ENCODE peak calls at places on chromosomes 2 and 18, in six cellular contexts. One of them, this sample, is unnamed.

GRCh38 chr2:17658251-17658843 is 95.3 kb downstream of the SMC6 start:
- DNase-seq in activated T-cell treated with anti-CD3 and anti-CD28 coated beads for 24 hours: no peak
- DNase-seq in HS-5: no peak
- DNase-seq in T-helper 2 cell: no peak
- DNase-seq in ureter: no peak
- DNase-seq in iPS DF 19.7: no peak
- DNase-seq in this sample: peak

GRCh38 chr2:220188031-220188430 is 560.6 kb downstream of the SLC4A3 start:
- DNase-seq in activated T-cell treated with anti-CD3 and anti-CD28 coated beads for 24 hours: no peak
- DNase-seq in HS-5: peak
- DNase-seq in T-helper 2 cell: no peak
- DNase-seq in ureter: no peak
- DNase-seq in iPS DF 19.7: no peak
- DNase-seq in this sample: peak

GRCh38 chr2:217636578-217637267 is 366.1 kb downstream of the TNS1 start:
- DNase-seq in activated T-cell treated with anti-CD3 and anti-CD28 coated beads for 24 hours: no peak
- DNase-seq in HS-5: no peak
- DNase-seq in T-helper 2 cell: no peak
- DNase-seq in ureter: no peak
- DNase-seq in iPS DF 19.7: no peak
- DNase-seq in this sample: no peak

GRCh38 chr2:219369447-219369861 is 18.3 kb downstream of the DNPEP start:
- DNase-seq in activated T-cell treated with anti-CD3 and anti-CD28 coated beads for 24 hours: no peak
- DNase-seq in HS-5: no peak
- DNase-seq in T-helper 2 cell: no peak
- DNase-seq in ureter: no peak
- DNase-seq in iPS DF 19.7: no peak
- DNase-seq in this sample: no peak

GRCh38 chr2:101806123-101806522 is 108.6 kb downstream of the MAP4K4 start:
- DNase-seq in activated T-cell treated with anti-CD3 and anti-CD28 coated beads for 24 hours: peak
- DNase-seq in HS-5: peak
- DNase-seq in T-helper 2 cell: no peak
- DNase-seq in ureter: no peak
- DNase-seq in iPS DF 19.7: no peak
- DNase-seq in this sample: no peak

GRCh38 chr18:3067213-3068118 is 54.5 kb upstream of the LPIN2 start:
- DNase-seq in activated T-cell treated with anti-CD3 and anti-CD28 coated beads for 24 hours: no peak
- DNase-seq in HS-5: no peak
- DNase-seq in T-helper 2 cell: no peak
- DNase-seq in ureter: peak
- DNase-seq in iPS DF 19.7: no peak
- DNase-seq in this sample: no peak

GRCh38 chr2:4047961-4048891 is 344.9 kb downstream of the DCDC2C start:
- DNase-seq in activated T-cell treated with anti-CD3 and anti-CD28 coated beads for 24 hours: no peak
- DNase-seq in HS-5: no peak
- DNase-seq in T-helper 2 cell: no peak
- DNase-seq in ureter: no peak
- DNase-seq in iPS DF 19.7: no peak
- DNase-seq in this sample: peak

GRCh38 chr2:65382776-65383357 is 49.5 kb downstream of the SPRED2 start:
- DNase-seq in activated T-cell treated with anti-CD3 and anti-CD28 coated beads for 24 hours: peak
- DNase-seq in HS-5: no peak
- DNase-seq in T-helper 2 cell: peak
- DNase-seq in ureter: peak
- DNase-seq in iPS DF 19.7: no peak
- DNase-seq in this sample: peak

GRCh38 chr2:67604360-67604759 is 207.2 kb downstream of the ETAA1 start:
- DNase-seq in activated T-cell treated with anti-CD3 and anti-CD28 coated beads for 24 hours: no peak
- DNase-seq in HS-5: peak
- DNase-seq in T-helper 2 cell: no peak
- DNase-seq in ureter: no peak
- DNase-seq in iPS DF 19.7: no peak
- DNase-seq in this sample: no peak

GRCh38 chr2:154698238-154698788 is at the start of gene KCNJ3:
- DNase-seq in activated T-cell treated with anti-CD3 and anti-CD28 coated beads for 24 hours: no peak
- DNase-seq in HS-5: no peak
- DNase-seq in T-helper 2 cell: no peak
- DNase-seq in ureter: no peak
- DNase-seq in iPS DF 19.7: no peak
- DNase-seq in this sample: no peak

GRCh38 chr2:70305531-70305930 is 3.7 kb upstream of the FAM136A start:
- DNase-seq in activated T-cell treated with anti-CD3 and anti-CD28 coated beads for 24 hours: no peak
- DNase-seq in HS-5: no peak
- DNase-seq in T-helper 2 cell: no peak
- DNase-seq in ureter: no peak
- DNase-seq in iPS DF 19.7: no peak
- DNase-seq in this sample: no peak

GRCh38 chr2:55418072-55418471 is 1.6 kb downstream of the CCDC88A start:
- DNase-seq in activated T-cell treated with anti-CD3 and anti-CD28 coated beads for 24 hours: no peak
- DNase-seq in HS-5: no peak
- DNase-seq in T-helper 2 cell: no peak
- DNase-seq in ureter: no peak
- DNase-seq in iPS DF 19.7: no peak
- DNase-seq in this sample: no peak

GRCh38 chr18:71249791-71250190 is 960.9 kb downstream of the SOCS6 start:
- DNase-seq in activated T-cell treated with anti-CD3 and anti-CD28 coated beads for 24 hours: no peak
- DNase-seq in HS-5: no peak
- DNase-seq in T-helper 2 cell: no peak
- DNase-seq in ureter: no peak
- DNase-seq in iPS DF 19.7: no peak
- DNase-seq in this sample: no peak